ENCODE peak calls at places on chromosomes 6 and 20, in five cellular contexts. Z, W, P, I and V are unnamed samples.

GRCh38 chr6:44531447-44532015 is 144.0 kb downstream of the CDC5L start:
- DNase-seq in Z (no peak), W (no peak), P (no peak), I (no peak), V (no peak)

GRCh38 chr20:58231678-58232077 is 3.2 kb upstream of the ANKRD60 start:
- DNase-seq in Z (peak), W (peak), P (no peak), I (no peak), V (no peak)

GRCh38 chr6:145815351-145815772 is 767 bp upstream of the FBXO30 start:
- DNase-seq in Z (no peak), W (no peak), P (peak), I (no peak), V (no peak)

GRCh38 chr20:45365444-45365970 is 2.6 kb downstream of the SYS1 start:
- DNase-seq in Z (no peak), W (no peak), P (no peak), I (no peak), V (no peak)

GRCh38 chr20:55067158-55067825 is 591.9 kb downstream of the DOK5 start:
- DNase-seq in Z (no peak), W (no peak), P (no peak), I (no peak), V (peak)

GRCh38 chr6:87230801-87231200 is 75.4 kb downstream of the ZNF292 start:
- DNase-seq in Z (no peak), W (no peak), P (no peak), I (no peak), V (no peak)

GRCh38 chr6:151002562-151002961 is 137.1 kb downstream of the MTHFD1L start:
- DNase-seq in Z (no peak), W (no peak), P (no peak), I (no peak), V (no peak)

GRCh38 chr6:147782302-147782701 is 273.8 kb downstream of the SAMD5 start:
- DNase-seq in Z (peak), W (no peak), P (no peak), I (no peak), V (peak)

GRCh38 chr6:149045404-149045803 is 272.1 kb upstream of the TAB2 start:
- DNase-seq in Z (no peak), W (peak), P (no peak), I (no peak), V (no peak)

GRCh38 chr6:39543117-39543516 is 182.1 kb downstream of the KIF6 start:
- DNase-seq in Z (no peak), W (no peak), P (no peak), I (no peak), V (no peak)

GRCh38 chr6:133132092-133132491 is 109.1 kb upstream of the EYA4 start:
- DNase-seq in Z (no peak), W (no peak), P (no peak), I (no peak), V (no peak)

GRCh38 chr20:1423625-1424106 is 30.8 kb upstream of the FKBP1A start:
- DNase-seq in Z (peak), W (peak), P (peak), I (no peak), V (peak)

GRCh38 chr6:31543639-31544038 is 1.8 kb upstream of the DDX39B start:
- DNase-seq in Z (no peak), W (no peak), P (no peak), I (no peak), V (no peak)

GRCh38 chr20:63031251-63032014 is 24.7 kb upstream of the BHLHE23 start:
- DNase-seq in Z (no peak), W (no peak), P (no peak), I (no peak), V (no peak)

GRCh38 chr6:157528931-157529653 is 148.1 kb downstream of the ZDHHC14 start:
- DNase-seq in Z (no peak), W (peak), P (no peak), I (no peak), V (no peak)

GRCh38 chr6:28727559-28728211 is 196.1 kb downstream of the TRIM27 start:
- DNase-seq in Z (no peak), W (no peak), P (no peak), I (no peak), V (no peak)

GRCh38 chr6:130122243-130122642 is 100.5 kb downstream of the SAMD3 start:
- DNase-seq in Z (no peak), W (no peak), P (no peak), I (no peak), V (no peak)

GRCh38 chr6:33082702-33083101 is 6.9 kb downstream of the HLA-DPB1 start:
- DNase-seq in Z (peak), W (peak), P (peak), I (no peak), V (no peak)

DNA sequence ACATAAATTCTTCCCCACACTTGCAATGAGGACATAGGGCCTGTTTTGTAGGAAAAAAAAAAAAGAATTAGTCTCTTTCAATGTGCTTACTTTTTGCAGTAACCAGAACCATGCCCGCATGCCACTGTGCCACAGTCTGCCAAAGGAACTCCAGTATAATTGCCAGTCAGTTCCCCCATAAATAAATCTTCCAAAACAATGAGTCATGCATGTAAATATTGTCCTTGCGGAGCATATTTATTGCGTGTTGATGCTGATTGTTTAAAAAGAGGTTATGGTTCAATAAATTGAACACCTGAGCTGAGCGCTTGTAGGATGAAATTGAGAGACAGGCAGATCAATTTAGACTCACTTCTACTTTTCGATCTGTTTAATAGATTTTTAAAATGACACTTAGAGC is 371.3 kb upstream of the POU3F2 start:
- DNase-seq in Z (no peak), W (no peak), P (no peak), I (no peak), V (no peak)
- H3K4me3 ChIP-seq in Z (no peak), W (no peak), P (no peak), I (no peak), V (no peak)

GRCh38 chr6:112015725-112016124 is 38.2 kb upstream of the CCN6 start:
- DNase-seq in Z (no peak), W (no peak), P (no peak), I (no peak), V (no peak)

GRCh38 chr6:112013051-112013450 is 40.9 kb upstream of the CCN6 start:
- DNase-seq in Z (no peak), W (no peak), P (no peak), I (no peak), V (no peak)

GRCh38 chr6:112016335-112016734 is 37.6 kb upstream of the CCN6 start:
- DNase-seq in Z (no peak), W (no peak), P (no peak), I (no peak), V (peak)

GRCh38 chr6:112017169-112017568 is 36.7 kb upstream of the CCN6 start:
- DNase-seq in Z (no peak), W (no peak), P (no peak), I (no peak), V (no peak)

DNA sequence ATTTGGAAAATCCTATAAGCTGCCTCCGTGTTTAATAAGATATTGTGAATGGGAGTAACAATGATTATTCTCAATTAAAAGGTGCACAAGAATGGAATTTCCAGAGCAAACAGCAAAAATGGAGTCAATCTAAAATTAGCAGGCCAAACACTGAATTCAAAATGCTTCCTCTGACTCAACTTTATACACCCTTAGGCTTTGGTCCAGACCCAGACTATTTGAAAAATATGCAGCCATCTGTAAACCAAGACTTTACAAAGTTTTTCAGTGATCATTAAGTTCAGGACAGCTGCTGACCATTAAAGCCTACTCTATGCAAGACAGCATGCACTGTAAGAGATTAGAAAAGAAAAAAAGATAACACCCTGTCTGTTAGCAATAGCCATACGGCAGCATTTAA is 39.4 kb upstream of the CCN6 start:
- DNase-seq in Z (no peak), W (no peak), P (no peak), I (no peak), V (peak)
- H3K27ac ChIP-seq in Z (no peak), W (no peak), P (no peak), I (no peak), V (no peak)

DNA sequence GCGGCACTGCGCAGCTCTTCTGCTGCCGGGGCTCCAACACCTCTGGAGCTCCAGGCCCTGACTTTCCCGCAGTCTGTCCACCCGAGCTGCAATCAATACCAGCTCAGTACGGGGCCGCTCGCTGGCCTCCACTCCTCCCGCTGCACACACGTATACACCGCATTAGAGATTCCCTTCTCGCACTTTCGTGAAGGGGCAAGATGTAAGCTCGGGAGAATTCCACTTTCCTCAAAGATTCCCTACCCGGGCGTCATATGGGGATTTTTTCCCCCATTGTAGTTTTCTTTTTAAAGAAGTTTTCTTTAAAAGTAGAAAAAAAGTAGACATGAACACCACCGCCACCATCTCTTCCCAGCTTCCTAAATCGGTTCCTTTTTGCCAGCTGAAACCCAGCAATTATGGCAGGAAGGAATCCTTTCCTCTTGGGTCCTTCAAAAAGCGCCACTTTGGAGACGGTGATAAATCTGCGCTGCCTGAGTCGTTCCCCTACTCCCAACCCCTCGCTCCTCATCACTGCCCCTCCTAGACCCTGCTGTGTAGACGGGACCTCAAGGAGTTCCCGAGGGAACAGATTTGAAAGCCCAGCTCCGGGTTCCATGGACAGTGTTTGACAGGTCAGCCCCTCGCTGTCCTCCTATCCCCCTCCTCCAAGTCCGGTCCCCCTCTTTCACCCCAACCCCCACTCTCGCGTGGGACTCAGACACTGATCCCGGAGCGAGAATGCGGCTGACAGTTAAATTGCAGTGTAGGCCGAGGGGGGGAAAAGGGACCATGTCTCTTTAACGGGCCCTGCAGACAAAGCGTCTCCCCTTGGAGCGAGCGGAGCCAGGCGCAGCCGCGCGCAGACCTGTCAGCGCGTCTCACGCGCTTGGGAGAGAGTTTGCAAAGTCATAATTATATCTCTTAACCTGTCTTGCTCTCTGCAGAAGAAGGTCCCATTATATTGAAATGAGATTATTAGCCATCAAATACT is 39.5 kb downstream of the NCR2 start:
- DNase-seq in Z (no peak), W (no peak), P (no peak), I (no peak), V (no peak)
- TF ChIP-seq MYC in Z (no peak), W (no peak), P (no peak), I (no peak), V (no peak)

GRCh38 chr6:30462482-30462881 is 26.8 kb upstream of the HLA-E start:
- DNase-seq in Z (no peak), W (no peak), P (no peak), I (no peak), V (no peak)
- H3K4me3 ChIP-seq in Z (no peak), W (no peak), P (no peak), I (no peak), V (no peak)